ENCODE peak calls at places on chromosomes 4 and X, in seven cellular contexts. T is H4; Y is stimulated activated CD4-positive, alpha-beta T cell treated with anti-CD3 and anti-CD28 coated beads, Interleukin-4, amount 100 ng/mL, for 24 hours; D is LoVo; I is GM12891; B is ELR; O is T-cell. Z is an unnamed sample.

GRCh38 chr4:149754526-149754925 is 61.1 kb downstream of the IQCM start:
- DNase-seq in B (peak; percentile 45), T (no peak), D (no peak), I (no peak), Y (no peak), O (no peak), Z (no peak)

GRCh38 chrX:153723351-153724251 is 586 bp downstream of the BCAP31 start:
- DNase-seq in B (peak; percentile 63), D (peak; percentile 39), T (peak; percentile 37), Y (peak; percentile 51), I (peak; percentile 54), O (peak; percentile 24), Z (no peak)

GRCh38 chr4:124839786-124840390 is 127.4 kb upstream of the ANKRD50 start:
- DNase-seq in T (no peak), O (no peak), I (no peak), D (no peak), Y (no peak), B (no peak), Z (no peak)

GRCh38 chr4:97493815-97494518 is 649.3 kb downstream of the STPG2 start:
- DNase-seq in D (peak; percentile 23), O (no peak), I (no peak), Y (no peak), B (no peak), T (no peak), Z (no peak)

GRCh38 chr4:126475730-126476129 is 1157.0 kb upstream of the INTU start:
- DNase-seq in D (no peak), T (no peak), O (no peak), Y (no peak), B (no peak), I (no peak), Z (no peak)

GRCh38 chrX:69070949-69071650 is 94.2 kb downstream of the PJA1 start:
- DNase-seq in I (no peak), T (no peak), O (no peak), D (no peak), B (no peak), Y (no peak), Z (no peak)

GRCh38 chr4:2630556-2631273 is 94.3 kb downstream of the FAM193A start:
- DNase-seq in B (no peak), O (no peak), Y (no peak), D (no peak), T (no peak), I (no peak), Z (no peak)

GRCh38 chr4:68062501-68062900 is 67.2 kb downstream of the TMPRSS11F start:
- DNase-seq in I (no peak), T (no peak), B (no peak), Y (no peak), O (no peak), D (no peak), Z (no peak)